ENCODE peak calls at places on chromosome 1, in five cellular contexts. Q is MM.1S, Z is PC-3, S is GM23248, B is SK-N-SH. K is an unnamed sample. For H3F3A, the result is how much of the 10 kb centered on the place peaks cover.

GRCh38 chr1:84721152-84721551 is 30.9 kb upstream of the SSX2IP start:
- DNase-seq in Q (peak), B (no peak), Z (peak), S (peak), K (no peak)

GRCh38 chr1:200665851-200666250 is 3.9 kb downstream of the DDX59 start:
- DNase-seq in Z (no peak), B (no peak), S (no peak), Q (no peak), K (no peak)

GRCh38 chr1:211259596-211260126 is 495 bp downstream of the RCOR3 start:
- DNase-seq in B (peak), Q (peak), Z (peak), S (peak), K (no peak)

GRCh38 chr1:217482356-217483102 is 148.4 kb downstream of the GPATCH2 start:
- DNase-seq in B (no peak), S (peak), Q (peak), Z (peak), K (no peak)

GRCh38 chr1:5683446-5683845 is 308.8 kb downstream of the NPHP4 start:
- DNase-seq in S (no peak), B (no peak), Q (no peak), Z (no peak), K (no peak)

GRCh38 chr1:55362558-55362957 is 147.4 kb upstream of the USP24 start:
- DNase-seq in B (no peak), Q (peak), Z (no peak), S (peak), K (no peak)

GRCh38 chr1:3002349-3003038 is 18.8 kb upstream of the ACTRT2 start:
- DNase-seq in S (no peak), Z (no peak), B (no peak), Q (no peak), K (no peak)

GRCh38 chr1:15201849-15202551 is 45.0 kb upstream of the FHAD1 start:
- DNase-seq in S (no peak), Z (no peak), B (no peak), Q (no peak), K (no peak)

GRCh38 chr1:229410692-229411433 is 23.0 kb downstream of the ACTA1 start:
- DNase-seq in S (peak), Q (peak), B (peak), Z (peak), K (peak)

GRCh38 chr1:243962541-243962940 is 88.5 kb upstream of the ZBTB18 start:
- DNase-seq in Z (no peak), B (no peak), S (no peak), Q (no peak), K (no peak)

GRCh38 chr1:208000001-208000400 is 89.1 kb upstream of the CD34 start:
- DNase-seq in Q (no peak), B (no peak), S (no peak), Z (no peak), K (no peak)

GRCh38 chr1:70153739-70154138 is 51.6 kb downstream of the LRRC40 start:
- DNase-seq in B (no peak), S (no peak), Q (no peak), Z (no peak), K (no peak)

GRCh38 chr1:234607091-234608025 is 2.6 kb downstream of the IRF2BP2 start:
- DNase-seq in Q (peak), S (peak), Z (peak), B (no peak), K (peak)

GRCh38 chr1:117561071-117561470 is 44.8 kb upstream of the TENT5C start:
- DNase-seq in Z (no peak), Q (no peak), B (no peak), S (no peak), K (no peak)

GRCh38 chr1:48246727-48247126 is 24.2 kb downstream of the SLC5A9 start:
- DNase-seq in Q (no peak), S (no peak), B (peak), Z (peak), K (no peak)
- TF ChIP-seq EZH2phosphoT487 in Q (no peak), S (no peak), B (no peak), Z (no peak), K (no peak)

GRCh38 chr1:227766015-227766634 is 30.9 kb downstream of the SNAP47 start:
- DNase-seq in S (peak), Z (peak), Q (no peak), B (no peak), K (no peak)
- H3K9ac ChIP-seq in S (no peak), Z (no peak), Q (no peak), B (no peak), K (no peak)

DNA sequence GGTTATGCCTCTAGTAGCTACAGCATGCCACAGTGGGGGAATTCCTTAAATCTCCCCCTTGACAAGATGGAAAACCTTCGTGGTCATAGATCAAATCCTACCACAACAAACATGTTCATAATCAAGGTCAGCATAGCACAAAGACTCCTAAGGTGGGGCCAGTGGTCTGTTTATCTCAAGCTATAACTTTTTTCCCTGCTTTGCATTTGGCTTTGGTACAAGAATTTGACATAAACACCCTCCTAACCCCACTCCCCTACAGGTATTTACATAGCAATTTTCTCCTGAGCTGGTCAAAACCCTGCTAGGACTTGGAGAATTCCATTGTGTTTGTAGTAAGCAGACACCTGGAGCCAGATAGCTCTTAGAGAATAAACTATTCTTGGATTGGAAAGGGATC is 58.5 kb downstream of the HIVEP3 start:
- DNase-seq in Z (peak), S (no peak), Q (no peak), B (no peak), K (no peak)
- H3F3A ChIP-seq in Z (under half), S (under half), Q (under half), B (under half), K (under half)

GRCh38 chr1:162899422-162900168 is 38.6 kb upstream of the CCDC190 start:
- DNase-seq in B (no peak), Q (no peak), Z (peak), S (peak), K (no peak)

GRCh38 chr1:162904023-162904422 is 43.0 kb upstream of the CCDC190 start:
- DNase-seq in Q (no peak), S (no peak), B (no peak), Z (no peak), K (no peak)

GRCh38 chr1:162904579-162904978 is 43.6 kb upstream of the CCDC190 start:
- DNase-seq in B (no peak), Z (no peak), Q (no peak), S (no peak), K (no peak)

GRCh38 chr1:162903246-162903645 is 42.3 kb upstream of the CCDC190 start:
- DNase-seq in S (no peak), Z (no peak), B (no peak), Q (no peak), K (peak)

DNA sequence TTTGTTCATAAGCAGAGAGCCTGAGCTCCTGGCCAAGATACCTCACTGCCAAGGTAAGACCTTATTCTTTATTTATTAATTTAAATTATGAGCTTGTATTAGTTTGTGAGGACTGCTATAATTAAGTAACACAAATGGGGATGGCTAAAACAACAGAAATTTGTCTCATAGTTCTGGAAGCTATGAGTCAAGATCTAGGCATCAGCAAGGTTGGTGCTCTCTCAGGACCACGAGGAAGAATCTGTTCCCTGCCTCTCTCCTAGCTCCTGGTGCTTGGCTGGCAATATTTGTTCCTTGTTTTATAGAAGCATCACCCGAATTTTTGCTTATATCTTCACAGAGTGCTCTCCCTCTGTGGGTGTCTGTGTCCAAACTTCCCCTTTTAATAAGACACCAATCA is 41.4 kb upstream of the CCDC190 start:
- DNase-seq in Q (no peak), Z (no peak), S (peak), B (no peak), K (no peak)
- TF ChIP-seq EZH2phosphoT487 in Q (no peak), Z (no peak), S (no peak), B (no peak), K (no peak)

DNA sequence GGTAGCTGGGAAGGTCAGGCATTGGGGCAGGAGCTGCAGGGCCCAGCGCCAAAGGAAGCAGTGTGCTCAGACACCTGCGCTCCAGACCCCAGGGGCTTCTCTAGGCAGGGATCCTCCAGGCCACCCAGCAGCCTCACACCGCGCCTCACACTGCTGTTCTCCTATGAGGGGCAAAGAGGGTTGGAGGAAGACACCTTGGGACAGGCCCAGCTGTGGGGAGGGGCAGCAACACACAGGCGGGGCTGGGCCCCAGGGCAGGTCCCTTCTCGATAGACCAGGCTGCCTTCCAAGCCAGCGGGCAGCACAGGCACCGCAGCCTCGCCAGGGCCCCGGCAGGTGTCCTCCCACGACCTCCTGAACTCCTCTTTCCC is 20.7 kb upstream of the PRSS38 start:
- DNase-seq in B (no peak), Z (no peak), Q (no peak), S (peak), K (no peak)
- H3K9ac ChIP-seq in B (no peak), Z (no peak), Q (no peak), S (peak), K (no peak)

GRCh38 chr1:176648556-176648955 is 185.6 kb downstream of the PAPPA2 start:
- DNase-seq in Q (no peak), Z (no peak), S (peak), B (no peak), K (no peak)
- H3F3A ChIP-seq in Q (under half), Z (under half), S (under half), B (under half), K (under half)

DNA sequence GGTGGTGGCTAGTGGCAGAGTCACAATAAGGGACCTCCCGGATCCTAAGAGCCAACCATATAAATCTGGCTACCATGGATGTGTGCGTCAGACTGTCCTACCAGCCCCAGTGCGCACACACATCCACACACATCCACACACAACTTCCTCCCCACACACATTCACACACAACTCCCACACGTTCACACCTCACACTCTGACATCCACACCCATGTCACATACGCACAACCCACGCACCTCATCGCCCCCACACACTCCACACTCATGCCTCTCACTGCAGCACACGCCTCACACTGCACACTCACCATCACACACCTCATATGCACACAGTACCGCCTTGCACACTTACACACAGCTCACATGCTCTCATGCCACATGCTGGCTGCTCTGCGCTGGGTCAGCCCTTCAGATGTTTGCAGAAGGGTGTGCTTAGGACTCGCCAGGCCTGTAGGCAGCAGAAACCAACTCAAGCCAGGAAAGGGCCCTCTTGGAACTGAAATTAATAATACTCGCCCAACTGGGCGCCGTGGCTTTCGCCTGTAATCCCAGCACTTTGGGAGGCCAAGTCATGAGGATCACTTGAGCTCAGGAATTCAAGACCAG is 3.0 kb downstream of the LDLRAD2 start:
- DNase-seq in B (peak), Z (no peak), Q (no peak), S (no peak), K (no peak)
- TF ChIP-seq EZH2phosphoT487 in B (no peak), Z (no peak), Q (no peak), S (no peak), K (no peak)

DNA sequence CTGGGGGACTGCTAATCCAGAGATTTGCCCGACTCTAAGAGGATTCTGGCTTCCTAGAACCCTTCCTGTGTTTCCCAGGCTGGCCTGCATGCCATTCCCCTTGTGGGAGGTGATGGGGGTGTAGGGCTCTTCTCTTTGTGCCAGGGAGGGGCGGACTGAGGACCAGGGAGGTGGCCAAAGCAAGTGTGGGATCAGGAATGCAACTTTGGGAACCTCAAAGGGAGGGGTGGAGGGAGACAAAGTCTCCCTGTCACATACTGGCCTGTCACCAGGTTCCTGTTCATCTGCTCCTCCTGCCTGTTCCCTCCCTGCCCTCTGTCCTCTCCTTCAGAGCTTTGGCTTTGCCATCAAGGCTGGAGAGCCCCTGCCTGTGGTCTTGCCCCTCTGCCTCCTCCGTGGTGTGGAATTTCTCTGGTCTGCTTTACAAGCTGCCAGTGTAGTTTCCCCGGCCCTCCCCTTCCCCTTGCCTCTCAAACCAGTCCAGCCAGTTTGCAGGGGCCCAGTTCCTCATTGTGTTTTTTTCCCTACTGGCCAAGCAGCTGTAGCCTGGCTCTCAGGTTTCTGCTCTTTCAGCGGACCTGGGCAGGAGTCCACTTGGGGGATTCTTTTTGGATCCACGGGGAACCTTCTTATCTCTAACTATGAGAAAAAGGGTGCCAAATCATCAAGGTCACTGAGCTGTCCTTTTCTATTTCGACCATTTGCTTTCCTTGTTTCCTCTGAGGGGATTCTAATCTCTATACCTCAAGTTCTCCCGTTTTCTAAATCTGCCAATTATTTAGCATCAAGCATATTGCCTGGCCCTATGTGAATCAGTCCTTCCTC is 1.8 kb downstream of the CGN start:
- DNase-seq in Z (peak), S (no peak), B (no peak), Q (no peak), K (peak)
- H3K9ac ChIP-seq in Z (peak), S (no peak), B (no peak), Q (no peak), K (no peak)